ENCODE peak calls at places on chromosomes 16 and 17, in four cellular contexts. K, X, P and V are unnamed samples.

GRCh38 chr16:86508947-86509758 is 1.2 kb upstream of the FOXF1 start:
- DNase-seq in X (peak), P (peak), K (no peak), V (peak)

GRCh38 chr16:64990101-64990500 is 131.8 kb downstream of the CDH11 start:
- DNase-seq in X (no peak), K (no peak), P (no peak), V (no peak)

GRCh38 chr16:78259883-78260282 is 160.4 kb downstream of the WWOX start:
- DNase-seq in X (no peak), P (no peak), K (no peak), V (no peak)

GRCh38 chr16:2035431-2036199 is 8.9 kb downstream of the NHERF2 start:
- DNase-seq in K (no peak), X (peak), P (peak), V (peak)

GRCh38 chr16:70687671-70688265 is 1.9 kb upstream of the MTSS2 start:
- DNase-seq in K (no peak), X (no peak), P (peak), V (no peak)

GRCh38 chr17:65538679-65539529 is 22.5 kb downstream of the AXIN2 start:
- DNase-seq in K (no peak), P (no peak), X (no peak), V (no peak)

GRCh38 chr17:78484300-78485159 is 92.7 kb downstream of the DNAH17 start:
- DNase-seq in K (no peak), P (peak), X (no peak), V (no peak)

GRCh38 chr17:72056727-72057290 is 64.0 kb upstream of the SOX9 start:
- DNase-seq in K (no peak), P (no peak), X (no peak), V (no peak)

GRCh38 chr16:13109171-13109570 is 207.8 kb downstream of the SHISA9 start:
- DNase-seq in X (no peak), K (no peak), P (no peak), V (no peak)

GRCh38 chr16:67161595-67162058 is 1.9 kb downstream of the FBXL8 start:
- DNase-seq in K (no peak), X (no peak), P (peak), V (no peak)

GRCh38 chr17:50564916-50565315 is 4.4 kb downstream of the CACNA1G start:
- DNase-seq in K (no peak), X (peak), P (peak), V (peak)

GRCh38 chr16:77835111-77835510 is 46.7 kb downstream of the VAT1L start:
- DNase-seq in X (peak), K (no peak), P (no peak), V (no peak)

GRCh38 chr16:77359065-77359502 is 75.8 kb downstream of the ADAMTS18 start:
- DNase-seq in K (peak), P (no peak), X (peak), V (no peak)

GRCh38 chr17:1999557-2000251 is 25.4 kb downstream of the RTN4RL1 start:
- DNase-seq in P (peak), X (peak), K (no peak), V (no peak)

GRCh38 chr17:44204453-44204882 is 4.8 kb upstream of the ATXN7L3 start:
- DNase-seq in K (no peak), X (peak), P (no peak), V (no peak)

GRCh38 chr17:39045948-39046679 is 78.9 kb upstream of the FBXO47 start:
- DNase-seq in P (no peak), X (no peak), K (no peak), V (no peak)
- TF ChIP-seq CTCF in P (no peak), X (no peak), K (no peak), V (no peak)

GRCh38 chr16:87538594-87538993 is 45.8 kb upstream of the ZCCHC14 start:
- DNase-seq in P (no peak), X (no peak), K (no peak), V (peak)

GRCh38 chr16:87535855-87536794 is 43.3 kb upstream of the ZCCHC14 start:
- DNase-seq in K (no peak), P (no peak), X (no peak), V (no peak)

GRCh38 chr16:87538160-87538559 is 45.3 kb upstream of the ZCCHC14 start:
- DNase-seq in P (no peak), X (no peak), K (no peak), V (no peak)

GRCh38 chr16:87535457-87535854 is 42.6 kb upstream of the ZCCHC14 start:
- DNase-seq in K (no peak), P (no peak), X (no peak), V (no peak)

GRCh38 chr16:87536795-87537142 is 43.9 kb upstream of the ZCCHC14 start:
- DNase-seq in X (no peak), P (no peak), K (no peak), V (no peak)
- TF ChIP-seq CTCF in X (no peak), P (no peak), K (no peak), V (no peak)

GRCh38 chr17:75808549-75808904 is 23.9 kb downstream of the UNK start:
- DNase-seq in X (no peak), K (no peak), P (no peak), V (no peak)

GRCh38 chr17:75808905-75809621 is 24.5 kb downstream of the UNK start:
- DNase-seq in X (peak), P (peak), K (no peak), V (peak)

GRCh38 chr17:75809631-75810111 is 25.1 kb downstream of the UNK start:
- DNase-seq in P (peak), K (no peak), X (no peak), V (no peak)

GRCh38 chr17:75807861-75808260 is 23.3 kb downstream of the UNK start:
- DNase-seq in K (no peak), P (no peak), X (no peak), V (no peak)

DNA sequence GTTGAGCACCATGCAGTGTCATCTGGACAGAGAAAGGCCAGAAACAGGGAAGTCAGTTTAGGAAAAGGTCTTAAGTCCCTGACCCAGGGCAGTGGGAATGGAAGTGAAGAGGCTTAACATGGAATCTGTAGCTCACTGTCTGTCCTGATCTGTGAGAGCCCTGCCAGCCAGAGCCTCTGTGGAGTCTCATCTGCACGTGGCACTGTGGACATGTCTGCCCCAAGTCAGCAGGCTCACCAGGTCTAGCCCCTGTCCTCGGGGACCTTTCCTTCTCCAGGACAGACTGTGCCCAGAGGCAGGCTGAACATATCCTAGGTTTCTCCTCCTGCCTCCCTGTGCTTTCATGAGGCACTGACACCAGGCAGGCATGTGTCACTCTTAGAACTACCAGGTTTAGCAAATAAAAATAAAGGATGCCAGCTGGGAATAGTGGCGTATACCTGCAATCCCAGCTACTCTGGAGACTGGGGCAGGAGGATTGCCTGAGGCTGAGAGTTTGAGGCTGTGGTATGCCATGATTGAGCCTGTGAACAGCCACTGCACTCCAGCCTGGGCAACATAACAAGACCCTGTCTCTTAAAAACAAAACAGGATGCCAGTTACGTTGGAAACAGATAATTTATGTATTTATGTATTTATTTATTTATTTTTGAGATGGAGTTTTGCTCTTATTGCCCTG is 22.4 kb downstream of the UNK start:
- DNase-seq in X (no peak), K (no peak), P (no peak), V (no peak)
- TF ChIP-seq CTCF in X (no peak), K (no peak), P (no peak), V (no peak)

GRCh38 chr16:53900678-53901077 is 196.7 kb downstream of the FTO start:
- DNase-seq in X (no peak), K (no peak), P (no peak), V (no peak)

GRCh38 chr16:53904533-53904932 is 200.6 kb downstream of the FTO start:
- DNase-seq in K (no peak), X (no peak), P (no peak), V (no peak)

GRCh38 chr16:53899471-53899870 is 195.5 kb downstream of the FTO start:
- DNase-seq in X (no peak), K (no peak), P (no peak), V (no peak)

GRCh38 chr16:53898993-53899392 is 195.0 kb downstream of the FTO start:
- DNase-seq in P (no peak), K (no peak), X (peak), V (no peak)

GRCh38 chr16:53901396-53901795 is 197.4 kb downstream of the FTO start:
- DNase-seq in X (no peak), K (no peak), P (no peak), V (no peak)
- TF ChIP-seq CTCF in X (no peak), K (no peak), P (no peak), V (no peak)

GRCh38 chr16:57797526-57798266 is 4.6 kb downstream of the KIFC3 start:
- DNase-seq in K (no peak), X (no peak), P (peak), V (no peak)

GRCh38 chr16:57797216-57797525 is 5.1 kb downstream of the KIFC3 start:
- DNase-seq in P (no peak), X (no peak), K (no peak), V (no peak)

GRCh38 chr16:57794849-57795430 is 7.4 kb downstream of the KIFC3 start:
- DNase-seq in X (no peak), K (no peak), P (peak), V (no peak)

GRCh38 chr16:57798267-57798810 is 4.0 kb downstream of the KIFC3 start:
- DNase-seq in P (no peak), X (no peak), K (no peak), V (no peak)

DNA sequence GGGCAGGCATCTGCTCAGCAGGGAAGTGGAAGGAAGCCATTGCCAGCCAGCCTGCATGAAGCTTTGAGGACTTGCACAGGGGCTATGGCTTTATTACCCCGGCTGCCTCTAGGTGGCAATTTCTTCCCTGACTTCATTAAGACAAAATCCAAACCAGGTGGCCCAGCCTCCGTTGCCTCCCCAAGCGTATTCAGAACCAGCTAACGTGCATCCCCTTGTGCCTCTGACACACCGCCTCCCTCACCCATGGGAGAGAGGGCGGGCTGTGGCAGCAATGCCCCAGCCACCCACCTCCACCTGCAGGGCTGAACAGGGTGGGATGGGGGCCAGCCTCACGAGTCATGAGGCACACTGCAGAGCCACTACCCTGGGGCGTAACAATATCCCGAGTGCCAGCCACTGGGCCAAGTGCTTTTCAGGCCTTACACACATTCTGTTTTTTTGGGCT is 6.8 kb downstream of the KIFC3 start:
- DNase-seq in X (peak), K (no peak), P (peak), V (no peak)
- TF ChIP-seq CTCF in X (peak), K (peak), P (no peak), V (peak)